ENCODE peak calls at places on chromosomes 1 and 21, in seven cellular contexts. M is MCF 10A, H is non-pigmented ciliary epithelial cell, A is RWPE1, S is BE2C, G is AG10803, C is T-helper 1 cell. L is an unnamed sample.

GRCh38 chr1:209641216-209642181 is 10.7 kb downstream of the LAMB3 start:
- DNase-seq in G (peak), M (no peak), H (no peak), A (no peak), C (no peak), S (no peak), L (no peak)

GRCh38 chr1:243939167-243939848 is 89.3 kb upstream of the AKT3 start:
- DNase-seq in M (peak), A (no peak), C (no peak), G (peak), S (no peak), H (no peak), L (no peak)

GRCh38 chr1:179599623-179600249 is 8.1 kb downstream of the TDRD5 start:
- DNase-seq in G (peak), S (peak), C (no peak), H (peak), A (no peak), M (peak), L (no peak)

GRCh38 chr1:243525085-243525487 is 269.2 kb downstream of the SDCCAG8 start:
- DNase-seq in H (peak), C (no peak), A (peak), M (peak), G (peak), S (no peak), L (no peak)

GRCh38 chr1:72526926-72527325 is 244.6 kb upstream of the NEGR1 start:
- DNase-seq in S (no peak), M (no peak), A (no peak), C (no peak), H (peak), G (peak), L (no peak)

GRCh38 chr1:51960262-51960661 is 30.2 kb downstream of the RAB3B start:
- DNase-seq in H (no peak), G (no peak), S (no peak), A (no peak), C (no peak), M (peak), L (no peak)

GRCh38 chr1:7410156-7410555 is 360.9 kb upstream of the VAMP3 start:
- DNase-seq in M (no peak), H (no peak), A (no peak), S (no peak), C (no peak), G (no peak), L (no peak)

GRCh38 chr1:58089898-58090535 is 456.5 kb downstream of the OMA1 start:
- DNase-seq in M (no peak), A (no peak), H (no peak), S (no peak), C (no peak), G (no peak), L (no peak)

GRCh38 chr1:11350265-11350664 is 77.3 kb downstream of the UBIAD1 start:
- DNase-seq in S (no peak), C (no peak), A (no peak), G (no peak), H (no peak), M (no peak), L (no peak)

GRCh38 chr1:54559771-54560231 is 11.8 kb downstream of the ACOT11 start:
- DNase-seq in G (no peak), M (no peak), S (peak), H (no peak), C (no peak), A (no peak), L (no peak)

GRCh38 chr1:39129514-39129913 is 75.0 kb upstream of the MACF1 start:
- DNase-seq in S (no peak), M (peak), G (peak), H (no peak), A (no peak), C (no peak), L (no peak)

GRCh38 chr1:183097438-183098051 is 74.3 kb downstream of the LAMC1 start:
- DNase-seq in A (no peak), H (no peak), G (peak), M (peak), S (no peak), C (no peak), L (no peak)

GRCh38 chr1:31689821-31690220 is 14.0 kb downstream of the COL16A1 start:
- DNase-seq in S (no peak), H (peak), C (no peak), A (peak), M (peak), G (peak), L (no peak)

GRCh38 chr1:23743287-23744052 is at the start of gene ELOA:
- DNase-seq in H (no peak), A (peak), G (peak), M (peak), C (peak), S (peak), L (peak)

GRCh38 chr1:38929476-38929875 is 12.2 kb downstream of the RHBDL2 start:
- DNase-seq in M (no peak), A (no peak), S (no peak), G (no peak), H (no peak), C (no peak), L (no peak)

GRCh38 chr1:226569879-226570547 is 21.4 kb downstream of the STUM start:
- DNase-seq in M (peak), S (peak), G (no peak), C (no peak), A (no peak), H (no peak), L (no peak)

GRCh38 chr1:109628540-109629321 is 9.1 kb downstream of the AMPD2 start:
- DNase-seq in G (no peak), C (no peak), M (no peak), S (no peak), H (peak), A (peak), L (no peak)

GRCh38 chr1:70764747-70765146 is 282.9 kb downstream of the PTGER3 start:
- DNase-seq in G (peak), S (no peak), A (no peak), M (peak), H (no peak), C (no peak), L (no peak)

GRCh38 chr1:204418174-204419063 is 6.8 kb upstream of the PPP1R15B start:
- DNase-seq in A (no peak), C (no peak), H (no peak), M (peak), S (no peak), G (peak), L (no peak)

GRCh38 chr21:30434033-30434631 is 4.1 kb downstream of the KRTAP13-4 start:
- DNase-seq in M (peak), C (no peak), S (peak), A (peak), G (peak), H (no peak), L (no peak)

GRCh38 chr21:31921079-31921478 is 48.3 kb downstream of the HUNK start:
- DNase-seq in G (peak), M (peak), S (no peak), C (no peak), A (no peak), H (no peak), L (no peak)

GRCh38 chr1:245856944-245857531 is 650.0 kb downstream of the SMYD3 start:
- DNase-seq in C (no peak), G (peak), S (no peak), H (peak), A (peak), M (peak), L (no peak)

GRCh38 chr1:210446479-210446878 is 117.8 kb downstream of the HHAT start:
- DNase-seq in S (peak), A (no peak), H (no peak), C (peak), M (peak), G (no peak), L (peak)

GRCh38 chr1:1433804-1434130 is 1.7 kb upstream of the VWA1 start:
- DNase-seq in C (no peak), H (no peak), M (no peak), G (no peak), A (no peak), S (peak), L (no peak)

GRCh38 chr1:31786366-31787060 is 22.4 kb upstream of the ADGRB2 start:
- DNase-seq in A (no peak), M (no peak), S (no peak), G (no peak), C (no peak), H (no peak), L (no peak)

GRCh38 chr1:51523931-51524330 is 4.9 kb upstream of the EPS15 start:
- DNase-seq in G (no peak), M (no peak), C (no peak), H (no peak), S (no peak), A (no peak), L (no peak)

GRCh38 chr1:31598980-31599379 is 18.5 kb upstream of the HCRTR1 start:
- DNase-seq in A (no peak), C (no peak), G (no peak), M (no peak), S (no peak), H (no peak), L (no peak)

GRCh38 chr1:97245682-97246081 is 524.1 kb downstream of the PTBP2 start:
- DNase-seq in M (no peak), H (no peak), G (peak), S (no peak), C (no peak), A (no peak), L (no peak)

GRCh38 chr1:238089615-238090014 is 198.9 kb upstream of the ZP4 start:
- DNase-seq in S (no peak), G (no peak), M (no peak), C (no peak), A (no peak), H (no peak), L (no peak)

GRCh38 chr1:64469977-64470669 is at the start of gene CACHD1:
- DNase-seq in S (peak), H (no peak), G (peak), A (peak), M (peak), C (peak), L (peak)

GRCh38 chr1:246629976-246630375 is 63.7 kb downstream of the CNST start:
- DNase-seq in H (no peak), C (no peak), S (no peak), A (no peak), G (no peak), M (no peak), L (no peak)

GRCh38 chr1:67618285-67619018 is 66.5 kb upstream of the GADD45A start:
- DNase-seq in G (peak), H (peak), M (peak), A (peak), S (no peak), C (no peak), L (no peak)

GRCh38 chr1:36187800-36188593 is 32.0 kb downstream of the MAP7D1 start:
- DNase-seq in A (peak), H (peak), M (peak), C (peak), S (peak), G (peak), L (peak)

GRCh38 chr1:914253-914890 is 9.4 kb upstream of the SAMD11 start:
- DNase-seq in A (no peak), M (no peak), G (no peak), H (no peak), C (no peak), S (no peak), L (no peak)

GRCh38 chr1:156657971-156658319 is 16.0 kb downstream of the BCAN start:
- DNase-seq in S (no peak), C (no peak), G (no peak), H (no peak), A (no peak), M (no peak), L (no peak)

GRCh38 chr1:67144696-67145095 is 9.9 kb upstream of the C1orf141 start:
- DNase-seq in G (no peak), H (no peak), M (no peak), C (peak), S (no peak), A (no peak), L (no peak)

L was measured in T follicular helper cell.